ENCODE peak calls at places on chromosomes 5 and 9, in five cellular contexts. K is GM13977, N is mesenteric fat pad, I is heart left ventricle, M is T-helper 1 cell. V is an unnamed sample.
A peak's percentile ranks its signal among the peaks of the same experiment; 100 is the strongest.

GRCh38 chr5:173479711-173480110 is 136.7 kb downstream of the BOD1 start:
- DNase-seq in K (no peak), N (no peak), I (no peak), M (no peak), V (no peak)

GRCh38 chr5:181198905-181199519 is 6.0 kb downstream of the TRIM7 start:
- DNase-seq in K (peak; percentile 78), N (no peak), I (no peak), M (no peak), V (no peak)

GRCh38 chr9:133141833-133142594 is 21.0 kb upstream of the RALGDS start:
- DNase-seq in K (peak; percentile 80), N (no peak), I (no peak), M (peak; percentile 78), V (no peak)

GRCh38 chr9:76370656-76371055 is 23.6 kb downstream of the RFK start:
- DNase-seq in K (no peak), N (no peak), I (no peak), M (no peak), V (no peak)

GRCh38 chr9:81682797-81683196 is 6.5 kb downstream of the TLE1 start:
- DNase-seq in K (no peak), N (no peak), I (no peak), M (no peak), V (no peak)

GRCh38 chr5:76622973-76623596 is at the start of gene F2RL2:
- DNase-seq in K (no peak), N (no peak), I (no peak), M (no peak), V (peak; percentile 36)

GRCh38 chr9:116646661-116647514 is 40.2 kb upstream of the TRIM32 start:
- DNase-seq in K (no peak), N (no peak), I (no peak), M (no peak), V (peak; percentile 18)

GRCh38 chr5:68260455-68260854 is 44.9 kb downstream of the PIK3R1 start:
- DNase-seq in K (no peak), N (no peak), I (no peak), M (no peak), V (no peak)

GRCh38 chr5:25862276-25862675 is 1176.1 kb downstream of the CDH9 start:
- DNase-seq in K (no peak), N (no peak), I (no peak), M (no peak), V (no peak)

GRCh38 chr9:109159583-109159982 is 7.5 kb downstream of the FRRS1L start:
- DNase-seq in K (no peak), N (no peak), I (no peak), M (no peak), V (no peak)

GRCh38 chr9:133087429-133088145 is 25.8 kb downstream of the CEL start:
- DNase-seq in K (no peak), N (no peak), I (no peak), M (no peak), V (no peak)

GRCh38 chr5:103866169-103866568 is 303.6 kb upstream of the NUDT12 start:
- DNase-seq in K (no peak), N (no peak), I (no peak), M (no peak), V (no peak)

GRCh38 chr5:96026334-96027065 is 64.8 kb upstream of the ELL2 start:
- DNase-seq in K (no peak), N (no peak), I (no peak), M (no peak), V (no peak)

GRCh38 chr5:40622463-40623252 is 57.1 kb upstream of the PTGER4 start:
- DNase-seq in K (no peak), N (no peak), I (no peak), M (no peak), V (no peak)

GRCh38 chr5:170634236-170634990 is 130.6 kb downstream of the KCNIP1 start:
- DNase-seq in K (no peak), N (no peak), I (no peak), M (no peak), V (no peak)

GRCh38 chr9:130991227-130992058 is 17.5 kb upstream of the LAMC3 start:
- DNase-seq in K (no peak), N (no peak), I (no peak), M (no peak), V (no peak)

GRCh38 chr9:3863114-3863528 is 337.3 kb upstream of the RFX3 start:
- DNase-seq in K (no peak), N (no peak), I (no peak), M (no peak), V (no peak)

GRCh38 chr9:126690431-126691051 is 76.8 kb downstream of the LMX1B start:
- DNase-seq in K (peak; percentile 85), N (no peak), I (no peak), M (peak; percentile 22), V (peak; percentile 77)

GRCh38 chr5:171839112-171839511 is 53.5 kb downstream of the SMIM23 start:
- DNase-seq in K (no peak), N (no peak), I (no peak), M (no peak), V (no peak)

GRCh38 chr5:147691134-147691533 is 91.4 kb downstream of the JAKMIP2 start:
- DNase-seq in K (no peak), N (no peak), I (no peak), M (no peak), V (no peak)

GRCh38 chr9:133738039-133738805 is at the start of gene SARDH:
- DNase-seq in K (peak; percentile 83), N (peak; percentile 87), I (peak; percentile 52), M (no peak), V (peak; percentile 42)

GRCh38 chr9:29691758-29692407 is 2118.6 kb upstream of the C9orf72 start:
- DNase-seq in K (peak; percentile 3), N (no peak), I (no peak), M (no peak), V (peak; percentile 36)

GRCh38 chr5:34627794-34628193 is 28.3 kb upstream of the RAI14 start:
- DNase-seq in K (no peak), N (no peak), I (no peak), M (no peak), V (no peak)

GRCh38 chr5:140346348-140347221 is at the start of gene HBEGF:
- DNase-seq in K (peak; percentile 87), N (peak; percentile 95), I (peak; percentile 90), M (peak; percentile 58), V (peak; percentile 92)

GRCh38 chr9:20873240-20873860 is 158.1 kb downstream of the HACD4 start:
- DNase-seq in K (no peak), N (no peak), I (no peak), M (no peak), V (no peak)

GRCh38 chr5:10632110-10632903 is 68.4 kb downstream of the ANKRD33B start:
- DNase-seq in K (peak; percentile 80), N (no peak), I (no peak), M (no peak), V (no peak)

GRCh38 chr5:137486707-137487106 is 12.4 kb downstream of the SPOCK1 start:
- DNase-seq in K (no peak), N (no peak), I (no peak), M (no peak), V (no peak)

GRCh38 chr5:54520438-54520846 is 2.9 kb downstream of the SNX18 start:
- DNase-seq in K (no peak), N (no peak), I (peak; percentile 41), M (no peak), V (no peak)

V was measured in HEK293T.